ENCODE peak calls at places on chromosomes 2 and 18, in ten cellular contexts. P is retina; T is KBM-7; D is HCT116; G is T-helper 2 cell; Q is mesendoderm; Y is fibroblast of the aortic adventitia; S is progenitor cell of endocrine pancreas; L is activated CD4-positive, alpha-beta T cell treated with anti-CD3 and anti-CD28 coated beads, Interleukin-2, amount 50 U/mL, for 4 hours; J is G401. A is an unnamed sample.

GRCh38 chr2:30178618-30179404 is 32.0 kb downstream of the YPEL5 start:
- DNase-seq in Q (no peak), L (no peak), P (no peak), G (no peak), J (no peak), Y (peak), S (no peak), D (no peak), T (no peak), A (no peak)

GRCh38 chr2:33375054-33375453 is 101.4 kb upstream of the RASGRP3 start:
- DNase-seq in Y (peak), D (no peak), S (no peak), Q (no peak), P (no peak), J (no peak), L (no peak), T (no peak), G (no peak), A (no peak)

GRCh38 chr18:48842259-48843061 is 108.3 kb downstream of the SMAD7 start:
- DNase-seq in D (no peak), L (no peak), S (no peak), G (peak), Y (no peak), T (no peak), J (no peak), P (peak), Q (peak), A (no peak)

GRCh38 chr18:55250729-55251128 is 291.5 kb upstream of the CCDC68 start:
- DNase-seq in Y (peak), L (no peak), D (no peak), P (no peak), Q (no peak), T (no peak), J (no peak), G (peak), S (no peak), A (no peak)

GRCh38 chr2:68290825-68291224 is 28.9 kb downstream of the CNRIP1 start:
- DNase-seq in Q (no peak), P (no peak), S (no peak), T (no peak), G (no peak), D (no peak), J (peak), L (no peak), Y (no peak), A (no peak)

GRCh38 chr2:25664531-25665307 is 8.7 kb downstream of the DTNB start:
- DNase-seq in P (peak), D (peak), T (no peak), G (peak), J (peak), L (no peak), Q (peak), Y (peak), S (peak), A (peak)

GRCh38 chr2:239109041-239109915 is 261.4 kb downstream of the TWIST2 start:
- DNase-seq in Y (peak), S (no peak), L (no peak), T (no peak), G (no peak), Q (no peak), D (no peak), J (peak), P (no peak), A (no peak)

GRCh38 chr2:144824611-144825010 is 304.7 kb upstream of the ZEB2 start:
- DNase-seq in T (no peak), G (no peak), P (no peak), D (no peak), L (no peak), J (no peak), S (no peak), Q (no peak), Y (no peak), A (no peak)

GRCh38 chr2:85235281-85235680 is 92.5 kb downstream of the TGOLN2 start:
- DNase-seq in J (no peak), P (no peak), D (no peak), Q (no peak), S (no peak), L (no peak), Y (no peak), T (peak), G (no peak), A (no peak)

GRCh38 chr2:187553908-187554703 is at the start of gene TFPI:
- DNase-seq in Y (peak), P (no peak), S (no peak), D (no peak), Q (peak), G (peak), J (no peak), L (no peak), T (peak), A (no peak)

GRCh38 chr18:63285332-63285731 is 34.2 kb downstream of the BCL2 start:
- DNase-seq in D (no peak), P (no peak), Q (no peak), T (no peak), J (no peak), G (no peak), L (no peak), S (no peak), Y (no peak), A (peak)

GRCh38 chr2:15939854-15940660 is at the start of gene MYCN:
- DNase-seq in L (no peak), T (peak), Y (peak), J (peak), D (no peak), P (peak), S (peak), G (peak), Q (peak), A (no peak)

GRCh38 chr2:171966268-171966667 is 33.5 kb upstream of the METAP1D start:
- DNase-seq in Y (no peak), Q (no peak), P (peak), D (no peak), L (no peak), G (no peak), J (no peak), S (no peak), T (no peak), A (no peak)

GRCh38 chr2:10467401-10467800 is 19.3 kb upstream of the ODC1 start:
- DNase-seq in J (no peak), S (no peak), L (no peak), Y (no peak), D (no peak), T (no peak), P (no peak), G (no peak), Q (no peak), A (no peak)

GRCh38 chr2:11499081-11499743 is 33.3 kb upstream of the E2F6 start:
- DNase-seq in P (peak), J (no peak), Y (no peak), S (peak), L (no peak), D (no peak), G (no peak), T (no peak), Q (peak), A (no peak)

GRCh38 chr2:95388878-95389255 is 13.6 kb upstream of the FAHD2A start:
- DNase-seq in Y (no peak), Q (no peak), S (no peak), P (no peak), D (no peak), L (no peak), T (no peak), G (no peak), J (no peak), A (no peak)

GRCh38 chr2:221961561-221961960 is 337.2 kb downstream of the PAX3 start:
- DNase-seq in S (no peak), D (no peak), J (no peak), Q (no peak), P (no peak), T (no peak), Y (no peak), G (no peak), L (no peak), A (no peak)

GRCh38 chr2:118521272-118521671 is 326.2 kb downstream of the EN1 start:
- DNase-seq in S (no peak), P (no peak), D (no peak), J (no peak), L (no peak), T (no peak), G (no peak), Y (no peak), Q (no peak), A (no peak)

GRCh38 chr2:29617351-29617750 is 304.0 kb downstream of the ALK start:
- DNase-seq in S (no peak), J (no peak), D (no peak), G (no peak), L (no peak), Y (no peak), T (no peak), Q (no peak), P (no peak), A (no peak)